ENCODE peak calls at places on chromosomes 13 and 19, in ten cellular contexts. X, G, V, D, L, Q, W, N, P and O are unnamed samples. For H3K36me3, the result is how much of the 10 kb centered on the place peaks cover.

GRCh38 chr13:51349016-51349415 is 9.5 kb downstream of the SERPINE3 start:
- DNase-seq in D (no peak), L (no peak), W (no peak), G (no peak), X (no peak), Q (no peak), N (no peak), P (no peak), V (no peak), O (no peak)

GRCh38 chr13:35648109-35648508 is 171.6 kb upstream of the MAB21L1 start:
- DNase-seq in Q (no peak), X (no peak), V (no peak), D (no peak), L (no peak), W (no peak), G (no peak), P (no peak), N (no peak), O (no peak)

GRCh38 chr19:3774621-3775373 is 2.8 kb upstream of the RAX2 start:
- DNase-seq in N (no peak), D (no peak), G (no peak), L (no peak), W (no peak), Q (no peak), V (no peak), P (no peak), X (no peak), O (no peak)

GRCh38 chr13:101691326-101691725 is 238.9 kb downstream of the ITGBL1 start:
- DNase-seq in N (no peak), Q (no peak), X (no peak), W (no peak), V (no peak), G (no peak), P (no peak), D (no peak), L (no peak), O (no peak)

GRCh38 chr19:14135985-14136508 is 342 bp downstream of the ASF1B start:
- DNase-seq in W (no peak), L (no peak), Q (peak), D (no peak), V (no peak), P (no peak), X (no peak), G (no peak), N (no peak), O (no peak)

GRCh38 chr19:4877753-4878490 is 10.5 kb upstream of the PLIN3 start:
- DNase-seq in W (no peak), X (no peak), P (no peak), N (no peak), V (no peak), Q (peak), G (no peak), D (no peak), L (no peak), O (peak)

GRCh38 chr19:16821081-16821480 is 8.1 kb upstream of the SIN3B start:
- DNase-seq in N (no peak), P (no peak), W (no peak), X (no peak), L (no peak), G (no peak), V (no peak), D (no peak), Q (no peak), O (no peak)

GRCh38 chr13:24220086-24220703 is 59.7 kb downstream of the SPATA13 start:
- DNase-seq in G (peak), Q (no peak), P (peak), D (no peak), L (peak), V (peak), W (peak), X (peak), N (peak), O (peak)

GRCh38 chr13:99953138-99953755 is 18.3 kb downstream of the ZIC5 start:
- DNase-seq in L (no peak), V (no peak), P (no peak), X (no peak), W (no peak), N (no peak), D (no peak), Q (no peak), G (no peak), O (no peak)

GRCh38 chr13:49395416-49396277 is 48.2 kb downstream of the CAB39L start:
- DNase-seq in V (no peak), N (no peak), D (no peak), L (peak), W (no peak), P (no peak), Q (peak), G (no peak), X (no peak), O (peak)

GRCh38 chr13:37047846-37048245 is 11.6 kb downstream of the SUPT20H start:
- DNase-seq in P (no peak), Q (no peak), L (no peak), V (no peak), D (no peak), G (no peak), N (no peak), X (no peak), W (no peak), O (no peak)
- H3K36me3 ChIP-seq in P (under half), Q (half or more), L (under half), V (under half), D (under half), G (under half), N (under half), X (under half), W (under half), O (under half)

GRCh38 chr13:26186141-26186870 is 35.8 kb downstream of the RNF6 start:
- DNase-seq in Q (peak), G (peak), D (peak), X (peak), N (peak), V (peak), W (peak), L (peak), P (peak), O (peak)
- TF ChIP-seq CTCF in Q (peak), G (peak), D (no peak), X (peak), N (peak), V (peak), W (peak), L (peak), P (peak), O (peak)

GRCh38 chr19:1400281-1401137 is 833 bp downstream of the GAMT start:
- DNase-seq in D (no peak), P (no peak), W (peak), L (no peak), X (no peak), G (no peak), N (no peak), Q (peak), V (peak), O (no peak)

GRCh38 chr19:1401138-1401888 is at the start of gene GAMT:
- DNase-seq in D (no peak), G (no peak), W (peak), L (no peak), X (no peak), N (no peak), P (peak), Q (no peak), V (no peak), O (no peak)

GRCh38 chr19:1399079-1399478 is 2.3 kb downstream of the GAMT start:
- DNase-seq in L (no peak), X (no peak), Q (no peak), N (no peak), G (no peak), D (no peak), P (no peak), V (no peak), W (no peak), O (no peak)

GRCh38 chr19:1397838-1398237 is 3.5 kb downstream of the GAMT start:
- DNase-seq in V (no peak), X (no peak), N (no peak), L (no peak), P (no peak), W (no peak), D (no peak), G (no peak), Q (no peak), O (no peak)

DNA sequence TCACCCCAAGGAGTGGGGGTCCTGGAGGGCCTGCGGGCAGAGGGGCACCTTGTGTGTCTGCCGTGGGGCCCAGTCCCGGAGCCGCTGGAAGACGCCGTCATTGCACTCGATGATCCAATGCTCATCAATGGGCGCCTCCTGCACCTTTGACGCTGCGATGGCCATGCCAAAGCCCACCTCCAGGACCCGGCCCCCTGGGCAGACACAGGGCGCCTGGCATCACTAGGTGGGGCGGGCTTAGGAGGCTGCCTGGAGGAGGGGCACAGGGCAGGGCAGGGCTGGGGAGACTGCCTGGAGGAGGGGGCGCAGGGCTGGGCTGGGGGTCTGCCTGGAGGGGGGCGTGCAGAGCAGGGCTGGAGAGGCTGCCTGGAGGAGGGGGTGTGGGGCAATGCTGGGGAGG is 1.6 kb downstream of the GAMT start:
- DNase-seq in X (no peak), L (no peak), V (no peak), G (no peak), Q (no peak), D (no peak), W (no peak), P (no peak), N (no peak), O (no peak)
- H3K36me3 ChIP-seq in X (under half), L (under half), V (under half), G (under half), Q (under half), D (under half), W (under half), P (under half), N (under half), O (under half)

GRCh38 chr19:7636691-7637373 is at the start of gene STXBP2:
- DNase-seq in W (peak), D (peak), G (peak), P (peak), Q (peak), V (no peak), X (no peak), L (no peak), N (no peak), O (peak)
- TF ChIP-seq CTCF in W (no peak), D (no peak), G (no peak), P (peak), Q (no peak), V (no peak), X (no peak), L (no peak), N (no peak), O (no peak)

GRCh38 chr13:26230703-26231102 is 8.6 kb upstream of the RNF6 start:
- DNase-seq in X (no peak), D (no peak), W (no peak), L (no peak), P (no peak), G (no peak), Q (no peak), N (no peak), V (no peak), O (no peak)

GRCh38 chr13:26227396-26227971 is 5.4 kb upstream of the RNF6 start:
- DNase-seq in D (no peak), X (no peak), P (no peak), Q (no peak), G (no peak), L (no peak), N (no peak), W (no peak), V (no peak), O (no peak)

GRCh38 chr13:26228080-26228479 is 6.0 kb upstream of the RNF6 start:
- DNase-seq in Q (no peak), N (no peak), L (no peak), P (no peak), D (no peak), X (no peak), W (no peak), G (no peak), V (no peak), O (no peak)

GRCh38 chr13:26226209-26226608 is 4.1 kb upstream of the RNF6 start:
- DNase-seq in N (no peak), W (no peak), X (no peak), L (no peak), G (no peak), Q (no peak), V (no peak), P (no peak), D (no peak), O (no peak)

GRCh38 chr13:26229080-26229615 is 7.0 kb upstream of the RNF6 start:
- DNase-seq in Q (no peak), N (no peak), P (no peak), G (no peak), V (no peak), L (no peak), X (no peak), D (no peak), W (no peak), O (no peak)
- H3K36me3 ChIP-seq in Q (under half), N (under half), P (under half), G (under half), V (under half), L (under half), X (under half), D (under half), W (under half), O (under half)